ENCODE peak calls at places on chromosomes 6 and 20, in five cellular contexts. V is spleen, B is IMR-90, F is RWPE2, A is heart left ventricle. I is an unnamed sample.
A peak's percentile ranks its signal among the peaks of the same experiment; 100 is the strongest.

GRCh38 chr6:131443514-131443913 is 129.5 kb upstream of the ARG1 start:
- DNase-seq in B (no peak), A (no peak), V (no peak), F (no peak), I (no peak)

GRCh38 chr6:53944538-53944937 is 149.7 kb downstream of the LRRC1 start:
- DNase-seq in B (no peak), A (no peak), F (no peak), V (no peak), I (no peak)

GRCh38 chr6:128538763-128539162 is 18.4 kb upstream of the PTPRK start:
- DNase-seq in A (no peak), F (no peak), V (no peak), B (peak; percentile 75), I (no peak)

GRCh38 chr6:133551847-133552331 is 310.7 kb downstream of the EYA4 start:
- DNase-seq in B (peak; percentile 100), A (no peak), F (no peak), V (no peak), I (peak; percentile 66)

GRCh38 chr6:32852018-32852843 is 1.3 kb downstream of the TAP1 start:
- DNase-seq in B (no peak), A (peak; percentile 51), V (peak; percentile 89), F (no peak), I (no peak)

GRCh38 chr6:117956386-117956785 is 49.3 kb downstream of the SLC35F1 start:
- DNase-seq in F (no peak), A (no peak), B (no peak), V (no peak), I (no peak)

GRCh38 chr6:11899645-11900044 is 112.5 kb upstream of the HIVEP1 start:
- DNase-seq in F (no peak), B (no peak), A (no peak), V (no peak), I (no peak)

GRCh38 chr20:4154958-4155411 is 139.6 kb upstream of the RNF24 start:
- DNase-seq in F (no peak), V (peak; percentile 81), A (no peak), B (no peak), I (peak; percentile 54)

GRCh38 chr20:50655325-50655880 is 35.9 kb downstream of the RIPOR3 start:
- DNase-seq in B (peak; percentile 88), A (peak; percentile 75), V (no peak), F (no peak), I (no peak)

GRCh38 chr6:36677753-36678487 is 594 bp upstream of the CDKN1A start:
- DNase-seq in V (peak; percentile 28), A (no peak), F (no peak), B (no peak), I (no peak)

GRCh38 chr20:7291319-7291943 is 523.9 kb downstream of the BMP2 start:
- DNase-seq in F (no peak), B (no peak), V (no peak), A (no peak), I (no peak)

GRCh38 chr20:46990017-46990810 is 95.6 kb downstream of the EYA2 start:
- DNase-seq in A (no peak), V (no peak), B (no peak), F (no peak), I (no peak)

GRCh38 chr20:46330072-46330763 is 21.9 kb upstream of the CDH22 start:
- DNase-seq in F (no peak), B (no peak), A (no peak), V (no peak), I (no peak)

GRCh38 chr6:160956300-160957035 is 35.1 kb upstream of the MAP3K4 start:
- DNase-seq in V (no peak), A (no peak), B (no peak), F (no peak), I (no peak)

GRCh38 chr20:46903937-46904336 is 9.3 kb downstream of the EYA2 start:
- DNase-seq in B (no peak), V (no peak), F (peak; percentile 58), A (no peak), I (no peak)

GRCh38 chr20:45679650-45680049 is 9.6 kb upstream of the WFDC11 start:
- DNase-seq in F (no peak), V (no peak), A (no peak), B (no peak), I (no peak)

GRCh38 chr20:64053841-64054661 is 4.6 kb upstream of the SOX18 start:
- DNase-seq in F (peak; percentile 84), A (peak; percentile 87), B (no peak), V (peak; percentile 90), I (peak; percentile 70)
- TF ChIP-seq CTCF in F (peak; percentile 59), A (no peak), B (peak; percentile 32), V (peak; percentile 40), I (peak; percentile 27)

DNA sequence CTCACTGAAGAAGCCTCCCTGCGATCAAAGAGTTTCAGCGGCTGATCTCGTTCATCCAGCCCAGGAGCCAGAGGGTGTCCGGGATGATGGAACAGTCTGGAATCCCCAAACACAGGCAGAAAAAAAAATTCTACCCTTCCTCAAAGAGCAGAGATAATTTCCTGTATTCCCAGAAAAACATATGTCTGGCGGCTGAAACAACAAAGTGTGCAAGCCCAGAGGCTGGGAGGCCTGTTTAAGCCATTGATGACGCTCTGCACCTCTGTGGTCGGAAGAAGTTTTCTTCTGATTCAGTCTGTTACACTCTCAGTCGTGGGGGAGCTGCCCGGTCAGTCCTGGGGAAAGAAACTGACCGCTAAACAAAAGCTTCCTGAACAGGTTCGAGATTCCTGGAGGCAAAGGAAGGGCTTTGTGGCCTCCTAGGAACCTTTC is 37.0 kb downstream of the TFEB start:
- DNase-seq in A (peak; percentile 53), F (no peak), B (peak; percentile 98), V (no peak), I (no peak)
- H3K27ac ChIP-seq in A (peak overlapping the region; percentile 88), F (no peak overlapping the region), B (peak overlapping the region; percentile 65), V (peak overlapping the region; percentile 53), I (no peak overlapping the region)

DNA sequence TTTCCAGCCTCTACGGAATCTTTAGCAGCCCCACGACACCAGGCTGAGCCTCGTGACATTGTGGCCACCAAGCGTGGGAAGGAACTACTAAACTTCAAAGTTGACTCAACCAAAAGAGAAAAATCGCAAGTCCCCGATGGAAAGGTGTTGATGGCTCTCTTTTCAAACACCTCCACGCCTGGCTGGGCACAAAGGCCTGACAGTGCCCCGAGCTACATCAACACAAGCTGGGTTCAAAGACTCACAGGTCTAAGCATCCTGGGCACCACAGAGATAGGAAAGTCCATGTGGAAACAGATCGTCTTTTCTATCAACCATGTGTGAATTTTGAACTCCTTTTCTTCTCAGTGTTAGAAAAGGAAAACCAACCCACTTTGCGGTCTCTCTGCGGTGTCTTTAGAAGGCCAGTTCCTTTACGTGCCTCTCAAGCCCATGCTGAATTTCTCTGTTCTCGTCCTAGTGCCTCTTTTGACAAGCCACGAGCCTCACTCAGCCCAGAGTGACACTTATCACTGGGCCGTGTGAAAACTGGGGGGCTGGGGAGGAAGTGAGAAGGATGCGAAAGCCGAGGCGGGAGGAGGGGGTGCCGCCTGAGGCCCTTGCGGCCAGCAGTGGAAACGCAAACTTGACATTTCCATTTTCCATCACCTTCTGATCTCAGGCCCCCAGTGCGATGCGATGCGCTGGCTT is 59.4 kb downstream of the GFOD1 start:
- DNase-seq in V (peak; percentile 91), B (no peak), F (no peak), A (no peak), I (peak; percentile 56)
- TF ChIP-seq CTCF in V (peak; percentile 66), B (no peak), F (no peak), A (no peak), I (no peak)

DNA sequence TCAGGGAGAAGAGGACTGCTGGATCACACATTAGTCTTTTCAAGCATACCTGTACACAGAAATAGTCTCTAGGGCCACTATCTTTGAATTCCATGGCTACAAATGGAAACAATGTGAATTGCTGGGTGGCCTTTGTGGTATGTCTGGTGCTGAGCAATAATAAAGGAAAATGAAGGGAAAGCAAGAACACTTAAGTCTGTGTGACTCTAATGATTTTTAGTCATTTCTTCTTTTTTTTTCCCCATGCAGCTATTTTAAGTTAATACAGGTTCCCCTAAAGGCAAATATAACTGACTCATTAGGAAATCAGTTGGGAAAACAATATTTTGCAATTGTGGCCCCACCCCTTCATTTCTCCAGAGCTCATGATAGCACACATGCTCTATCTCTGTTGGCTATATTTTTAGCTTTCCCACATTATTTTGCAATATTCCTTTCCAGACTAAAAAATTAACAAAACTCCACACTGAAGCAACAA is 367.7 kb downstream of the GRIK2 start:
- DNase-seq in A (no peak), F (no peak), V (no peak), B (peak; percentile 79), I (no peak)
- H3K27ac ChIP-seq in A (no peak overlapping the region), F (peak overlapping the region; percentile 21), V (no peak overlapping the region), B (no peak overlapping the region), I (no peak overlapping the region)

DNA sequence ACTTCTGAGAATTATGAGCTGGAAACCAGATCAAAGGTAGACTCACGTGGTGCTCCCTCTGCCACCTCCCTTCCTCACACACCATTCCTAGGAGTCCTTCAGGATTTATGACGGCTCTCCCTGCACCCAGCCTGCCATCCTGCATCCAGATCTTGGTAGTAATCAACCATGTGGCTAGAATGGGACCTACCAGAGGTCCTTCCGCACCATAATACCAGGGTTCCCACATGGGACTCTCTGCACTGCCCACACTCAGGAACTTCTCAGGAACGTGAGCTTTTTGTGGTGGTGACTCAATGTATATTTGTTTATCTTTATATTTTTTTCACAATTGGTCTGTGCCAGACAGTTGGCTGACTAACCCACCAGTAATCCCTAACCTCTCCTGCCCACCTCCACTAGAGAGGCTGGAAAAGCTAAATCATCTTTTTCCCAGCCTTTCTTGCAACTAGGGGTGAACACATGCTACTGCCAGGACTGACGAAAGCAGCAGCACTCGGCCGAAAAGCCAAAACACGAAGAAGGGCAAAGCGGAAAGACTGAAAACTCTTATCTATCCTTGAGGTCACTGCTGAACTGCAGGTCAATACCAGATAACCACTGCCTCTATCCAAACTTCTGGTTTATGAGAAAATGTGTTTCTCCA is 113.0 kb downstream of the TRERF1 start:
- DNase-seq in V (no peak), B (peak; percentile 99), A (no peak), F (peak; percentile 75), I (no peak)
- TF ChIP-seq CTCF in V (no peak), B (peak; percentile 28), A (no peak), F (peak; percentile 8), I (no peak)

GRCh38 chr6:159112714-159113113 is 56.5 kb upstream of the FNDC1 start:
- DNase-seq in F (no peak), A (no peak), V (no peak), B (no peak), I (no peak)

GRCh38 chr6:159110748-159111147 is 58.5 kb upstream of the FNDC1 start:
- DNase-seq in V (no peak), A (no peak), F (no peak), B (no peak), I (no peak)

GRCh38 chr6:159114569-159114968 is 54.6 kb upstream of the FNDC1 start:
- DNase-seq in B (no peak), A (no peak), F (no peak), V (no peak), I (no peak)

GRCh38 chr6:159116343-159116742 is 52.9 kb upstream of the FNDC1 start:
- DNase-seq in F (no peak), B (no peak), V (peak; percentile 90), A (no peak), I (peak; percentile 77)

GRCh38 chr6:159113223-159113622 is 56.0 kb upstream of the FNDC1 start:
- DNase-seq in B (no peak), F (no peak), V (no peak), A (no peak), I (no peak)
- H3K27ac ChIP-seq in B (no peak overlapping the region), F (no peak overlapping the region), V (no peak overlapping the region), A (no peak overlapping the region), I (peak overlapping the region; percentile 24)

GRCh38 chr20:48578397-48579098 is 249.3 kb downstream of the PREX1 start:
- DNase-seq in B (no peak), F (peak; percentile 71), A (no peak), V (no peak), I (no peak)
- TF ChIP-seq CTCF in B (no peak), F (peak; percentile 29), A (no peak), V (no peak), I (no peak)